ENCODE peak calls at places on chromosomes 2 and 18, in six cellular contexts. One of them, this sample, is unnamed.
A peak's percentile ranks its signal among the peaks of the same experiment; 100 is the strongest.

GRCh38 chr18:58781627-58782194 is 83.0 kb upstream of the ZNF532 start:
- DNase-seq in AG09309: peak; percentile 42
- DNase-seq in IMR-90: peak; percentile 76
- DNase-seq in fibroblast of pulmonary artery: peak; percentile 90
- DNase-seq in heart left ventricle: peak; percentile 76
- DNase-seq in colonic mucosa: peak; percentile 83
- DNase-seq in this sample: peak; percentile 84

GRCh38 chr18:77032121-77032758 is 100.3 kb downstream of the MBP start:
- DNase-seq in AG09309: no peak
- DNase-seq in IMR-90: no peak
- DNase-seq in fibroblast of pulmonary artery: no peak
- DNase-seq in heart left ventricle: no peak
- DNase-seq in colonic mucosa: no peak
- DNase-seq in this sample: no peak

GRCh38 chr2:20224716-20225293 is at the start of gene SDC1:
- DNase-seq in AG09309: peak; percentile 3
- DNase-seq in IMR-90: peak; percentile 45
- DNase-seq in fibroblast of pulmonary artery: peak; percentile 40
- DNase-seq in heart left ventricle: peak; percentile 70
- DNase-seq in colonic mucosa: peak; percentile 80
- DNase-seq in this sample: peak; percentile 39

GRCh38 chr18:77077836-77078456 is 54.6 kb downstream of the MBP start:
- DNase-seq in AG09309: no peak
- DNase-seq in IMR-90: peak; percentile 87
- DNase-seq in fibroblast of pulmonary artery: no peak
- DNase-seq in heart left ventricle: no peak
- DNase-seq in colonic mucosa: no peak
- DNase-seq in this sample: no peak

GRCh38 chr18:63264871-63265270 is 54.7 kb downstream of the BCL2 start:
- DNase-seq in AG09309: no peak
- DNase-seq in IMR-90: no peak
- DNase-seq in fibroblast of pulmonary artery: no peak
- DNase-seq in heart left ventricle: no peak
- DNase-seq in colonic mucosa: no peak
- DNase-seq in this sample: no peak

GRCh38 chr2:218444692-218445357 is 25.9 kb downstream of the VIL1 start:
- DNase-seq in AG09309: no peak
- DNase-seq in IMR-90: no peak
- DNase-seq in fibroblast of pulmonary artery: no peak
- DNase-seq in heart left ventricle: no peak
- DNase-seq in colonic mucosa: peak; percentile 80
- DNase-seq in this sample: no peak

GRCh38 chr2:43084699-43085091 is 141.7 kb downstream of the ZFP36L2 start:
- DNase-seq in AG09309: no peak
- DNase-seq in IMR-90: peak; percentile 73
- DNase-seq in fibroblast of pulmonary artery: peak; percentile 75
- DNase-seq in heart left ventricle: no peak
- DNase-seq in colonic mucosa: no peak
- DNase-seq in this sample: peak; percentile 90

GRCh38 chr2:216445489-216445888 is 33.2 kb downstream of the SMARCAL1 start:
- DNase-seq in AG09309: no peak
- DNase-seq in IMR-90: peak; percentile 7
- DNase-seq in fibroblast of pulmonary artery: no peak
- DNase-seq in heart left ventricle: no peak
- DNase-seq in colonic mucosa: no peak
- DNase-seq in this sample: no peak

GRCh38 chr2:227115761-227116160 is 48.2 kb downstream of the COL4A4 start:
- DNase-seq in AG09309: peak; percentile 58
- DNase-seq in IMR-90: peak; percentile 42
- DNase-seq in fibroblast of pulmonary artery: no peak
- DNase-seq in heart left ventricle: no peak
- DNase-seq in colonic mucosa: no peak
- DNase-seq in this sample: peak; percentile 27

GRCh38 chr18:61727241-61727640 is 165.6 kb downstream of the RNF152 start:
- DNase-seq in AG09309: no peak
- DNase-seq in IMR-90: peak; percentile 89
- DNase-seq in fibroblast of pulmonary artery: no peak
- DNase-seq in heart left ventricle: no peak
- DNase-seq in colonic mucosa: no peak
- DNase-seq in this sample: peak; percentile 42

GRCh38 chr18:12278765-12279682 is 24.9 kb downstream of the CIDEA start:
- DNase-seq in AG09309: peak; percentile 78
- DNase-seq in IMR-90: peak; percentile 98
- DNase-seq in fibroblast of pulmonary artery: peak; percentile 99
- DNase-seq in heart left ventricle: peak; percentile 88
- DNase-seq in colonic mucosa: peak; percentile 53
- DNase-seq in this sample: peak; percentile 95

GRCh38 chr2:160565099-160565498 is 71.5 kb upstream of the RBMS1 start:
- DNase-seq in AG09309: no peak
- DNase-seq in IMR-90: no peak
- DNase-seq in fibroblast of pulmonary artery: no peak
- DNase-seq in heart left ventricle: no peak
- DNase-seq in colonic mucosa: no peak
- DNase-seq in this sample: no peak

GRCh38 chr18:60865801-60866200 is 467.4 kb upstream of the CDH20 start:
- DNase-seq in AG09309: no peak
- DNase-seq in IMR-90: no peak
- DNase-seq in fibroblast of pulmonary artery: peak; percentile 2
- DNase-seq in heart left ventricle: no peak
- DNase-seq in colonic mucosa: no peak
- DNase-seq in this sample: peak; percentile 17

GRCh38 chr2:231693956-231694355 is 14.4 kb upstream of the PTMA start:
- DNase-seq in AG09309: no peak
- DNase-seq in IMR-90: no peak
- DNase-seq in fibroblast of pulmonary artery: no peak
- DNase-seq in heart left ventricle: peak; percentile 43
- DNase-seq in colonic mucosa: no peak
- DNase-seq in this sample: no peak
- H3K4me3 ChIP-seq in AG09309: no peak overlapping the region
- H3K4me3 ChIP-seq in IMR-90: no peak overlapping the region
- H3K4me3 ChIP-seq in fibroblast of pulmonary artery: no peak overlapping the region
- H3K4me3 ChIP-seq in heart left ventricle: no peak overlapping the region
- H3K4me3 ChIP-seq in colonic mucosa: no peak overlapping the region
- H3K4me3 ChIP-seq in this sample: no peak overlapping the region

DNA sequence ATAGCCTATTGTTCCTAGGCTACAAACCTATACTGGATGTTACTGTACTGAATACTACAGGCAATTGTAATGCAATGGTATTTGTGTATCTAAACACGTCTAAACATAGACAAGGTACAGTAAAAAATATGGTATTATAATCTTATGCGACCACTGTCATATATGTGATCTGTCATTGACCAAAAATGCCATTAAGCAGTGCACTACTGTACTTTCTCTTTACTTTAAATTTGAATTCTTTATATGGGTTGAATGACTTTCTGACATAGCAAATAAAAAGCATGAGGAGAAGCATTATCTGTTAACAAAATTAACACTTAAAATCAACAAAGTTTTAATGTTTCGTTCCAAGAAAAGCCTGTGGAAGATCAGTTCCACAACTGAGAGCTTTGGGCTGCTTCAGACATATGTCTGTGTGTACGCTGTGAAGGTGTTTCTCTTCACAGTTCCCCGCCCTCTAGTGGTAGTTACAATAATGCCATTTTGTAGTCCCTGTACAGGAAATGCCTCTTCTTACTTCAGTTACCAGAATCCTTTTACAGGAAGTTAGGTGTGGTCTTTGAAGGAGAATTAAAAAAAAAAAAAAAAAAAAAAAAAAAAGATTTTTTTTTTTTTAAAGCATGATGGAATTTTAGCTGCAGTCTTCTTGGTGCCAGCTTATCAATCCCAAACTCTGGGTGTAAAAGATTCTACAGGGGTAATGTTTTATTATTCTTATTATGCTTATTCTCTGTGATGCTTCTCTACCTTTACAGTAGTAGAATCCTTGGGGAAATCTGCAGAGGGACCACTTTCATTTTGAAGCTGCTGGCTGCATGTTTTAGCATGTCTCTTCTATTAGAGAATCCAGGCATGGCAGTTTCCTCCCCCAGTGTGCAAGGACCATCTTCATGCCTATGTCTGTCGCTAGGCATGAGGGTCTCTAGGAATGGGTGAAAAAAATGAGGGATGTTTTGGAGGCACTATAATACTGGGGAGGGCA is 54.5 kb downstream of the SCN2A start:
- DNase-seq in AG09309: peak; percentile 77
- DNase-seq in IMR-90: peak; percentile 87
- DNase-seq in fibroblast of pulmonary artery: peak; percentile 92
- DNase-seq in heart left ventricle: no peak
- DNase-seq in colonic mucosa: peak; percentile 54
- DNase-seq in this sample: peak; percentile 97
- TF ChIP-seq CTCF in AG09309: peak; percentile 79
- TF ChIP-seq CTCF in IMR-90: peak; percentile 82
- TF ChIP-seq CTCF in fibroblast of pulmonary artery: peak; percentile 81
- TF ChIP-seq CTCF in heart left ventricle: peak; percentile 68
- TF ChIP-seq CTCF in colonic mucosa: peak; percentile 79
- TF ChIP-seq CTCF in this sample: peak; percentile 82

GRCh38 chr2:176121377-176122111 is 975 bp upstream of the HOXD9 start:
- DNase-seq in AG09309: no peak
- DNase-seq in IMR-90: no peak
- DNase-seq in fibroblast of pulmonary artery: no peak
- DNase-seq in heart left ventricle: no peak
- DNase-seq in colonic mucosa: no peak
- DNase-seq in this sample: no peak
- H3K4me3 ChIP-seq in AG09309: no peak overlapping the region
- H3K4me3 ChIP-seq in IMR-90: no peak overlapping the region
- H3K4me3 ChIP-seq in fibroblast of pulmonary artery: no peak overlapping the region
- H3K4me3 ChIP-seq in heart left ventricle: no peak overlapping the region
- H3K4me3 ChIP-seq in colonic mucosa: no peak overlapping the region
- H3K4me3 ChIP-seq in this sample: no peak overlapping the region

DNA sequence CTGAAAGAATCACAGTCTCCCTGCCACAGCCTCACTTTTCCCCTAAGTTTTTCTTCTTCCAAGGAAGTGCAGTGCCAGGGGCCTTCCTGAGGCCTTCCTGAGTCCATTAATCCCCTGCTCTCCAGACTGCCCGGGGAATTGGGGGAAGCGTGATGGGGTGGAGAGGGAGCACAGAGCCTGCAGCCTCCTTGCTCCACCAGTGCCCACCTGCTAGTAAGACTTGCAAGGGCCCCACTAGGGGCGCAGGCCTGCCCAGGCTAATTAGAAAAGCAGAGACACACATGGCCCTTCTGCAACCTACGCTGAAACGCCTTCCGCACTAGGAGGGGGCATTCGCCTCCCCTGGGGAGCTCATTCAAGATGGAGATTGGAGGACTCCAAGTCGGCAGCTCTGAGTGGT is 110.6 kb downstream of the MRO start:
- DNase-seq in AG09309: no peak
- DNase-seq in IMR-90: no peak
- DNase-seq in fibroblast of pulmonary artery: no peak
- DNase-seq in heart left ventricle: no peak
- DNase-seq in colonic mucosa: no peak
- DNase-seq in this sample: no peak
- TF ChIP-seq CTCF in AG09309: no peak
- TF ChIP-seq CTCF in IMR-90: no peak
- TF ChIP-seq CTCF in fibroblast of pulmonary artery: no peak
- TF ChIP-seq CTCF in heart left ventricle: no peak
- TF ChIP-seq CTCF in colonic mucosa: no peak
- TF ChIP-seq CTCF in this sample: no peak

DNA sequence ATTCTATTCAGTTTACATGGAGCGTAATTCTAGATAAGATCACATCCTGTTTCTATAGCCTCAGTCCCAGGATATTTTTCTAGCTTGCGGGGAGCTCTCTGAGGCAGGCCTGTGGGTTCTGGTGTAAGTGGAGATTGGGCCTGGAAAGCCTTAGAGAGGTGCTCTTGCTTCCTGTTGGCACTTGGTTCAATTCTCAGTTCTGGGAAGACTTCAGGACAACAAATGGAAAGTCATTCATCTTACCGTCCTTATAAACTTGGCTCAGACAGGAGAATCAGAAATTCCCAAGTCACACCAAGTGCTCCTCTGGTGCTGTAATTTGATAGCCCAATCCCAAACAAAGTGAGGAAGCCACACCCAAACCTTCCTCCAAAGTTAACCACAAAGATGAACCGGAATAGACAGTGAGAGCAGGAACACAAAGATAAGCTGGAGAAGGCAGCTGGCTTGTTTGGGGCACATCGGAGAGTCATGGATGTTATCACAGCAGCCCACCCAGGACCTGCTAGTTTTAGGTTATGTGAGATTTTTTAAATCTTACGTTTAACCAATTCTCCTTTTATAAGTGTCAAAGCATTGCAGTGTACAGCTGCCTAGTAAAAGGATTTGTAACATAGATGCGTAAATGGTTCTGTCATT is 144.3 kb upstream of the MAP3K20 start:
- DNase-seq in AG09309: no peak
- DNase-seq in IMR-90: peak; percentile 75
- DNase-seq in fibroblast of pulmonary artery: peak; percentile 77
- DNase-seq in heart left ventricle: no peak
- DNase-seq in colonic mucosa: no peak
- DNase-seq in this sample: peak; percentile 83
- H3K4me3 ChIP-seq in AG09309: no peak overlapping the region
- H3K4me3 ChIP-seq in IMR-90: no peak overlapping the region
- H3K4me3 ChIP-seq in fibroblast of pulmonary artery: peak overlapping the region; percentile 8
- H3K4me3 ChIP-seq in heart left ventricle: peak overlapping the region; percentile 11
- H3K4me3 ChIP-seq in colonic mucosa: no peak overlapping the region
- H3K4me3 ChIP-seq in this sample: peak overlapping the region; percentile 20

GRCh38 chr2:12931211-12931844 is 214.6 kb downstream of the TRIB2 start:
- DNase-seq in AG09309: no peak
- DNase-seq in IMR-90: peak; percentile 63
- DNase-seq in fibroblast of pulmonary artery: peak; percentile 80
- DNase-seq in heart left ventricle: no peak
- DNase-seq in colonic mucosa: no peak
- DNase-seq in this sample: peak; percentile 79
- TF ChIP-seq CTCF in AG09309: peak; percentile 85
- TF ChIP-seq CTCF in IMR-90: peak; percentile 90
- TF ChIP-seq CTCF in fibroblast of pulmonary artery: peak; percentile 97
- TF ChIP-seq CTCF in heart left ventricle: peak; percentile 82
- TF ChIP-seq CTCF in colonic mucosa: peak; percentile 73
- TF ChIP-seq CTCF in this sample: peak; percentile 93

DNA sequence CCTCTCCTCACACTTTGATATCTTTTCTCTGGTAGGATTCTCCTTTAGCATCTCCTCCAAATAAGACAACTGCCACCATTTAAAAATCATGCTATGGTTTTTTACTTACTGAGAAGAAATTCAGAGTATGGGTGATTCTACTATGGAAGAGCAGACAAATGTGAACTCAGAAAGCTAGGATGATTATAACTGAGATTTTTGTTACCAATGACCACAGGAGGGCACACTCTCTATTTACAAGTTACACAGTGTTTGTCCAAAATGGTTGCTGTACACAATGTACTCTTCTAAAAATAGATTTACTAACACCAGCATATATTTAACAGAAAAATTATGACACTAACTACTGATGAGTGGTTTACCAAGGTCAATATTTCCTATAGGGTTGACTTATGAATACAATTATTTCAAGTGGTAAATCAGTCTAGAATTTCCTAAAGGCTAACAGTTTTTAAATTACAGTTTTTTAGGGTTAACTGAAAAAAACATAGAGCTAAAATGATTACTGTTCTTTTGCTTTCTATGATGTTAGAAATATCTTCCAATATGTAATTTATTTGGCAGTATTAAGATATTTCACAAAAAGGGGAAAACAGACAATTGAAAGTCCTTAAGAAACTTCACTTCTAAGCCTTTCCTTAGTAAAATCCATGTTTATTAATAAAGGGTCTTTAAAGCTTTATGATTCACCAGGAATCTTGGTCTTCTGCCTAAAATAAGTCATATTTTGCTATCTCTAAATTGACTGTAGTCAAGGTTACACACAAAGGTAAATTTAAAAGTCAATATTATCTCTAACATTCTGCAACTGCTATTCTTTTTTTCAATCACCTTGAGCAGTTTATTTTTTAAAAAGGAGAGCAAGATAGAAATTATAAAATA is 57.2 kb downstream of the MAP4K3 start:
- DNase-seq in AG09309: peak; percentile 34
- DNase-seq in IMR-90: peak; percentile 68
- DNase-seq in fibroblast of pulmonary artery: peak; percentile 84
- DNase-seq in heart left ventricle: no peak
- DNase-seq in colonic mucosa: no peak
- DNase-seq in this sample: peak; percentile 78
- H3K4me3 ChIP-seq in AG09309: no peak overlapping the region
- H3K4me3 ChIP-seq in IMR-90: no peak overlapping the region
- H3K4me3 ChIP-seq in fibroblast of pulmonary artery: no peak overlapping the region
- H3K4me3 ChIP-seq in heart left ventricle: no peak overlapping the region
- H3K4me3 ChIP-seq in colonic mucosa: no peak overlapping the region
- H3K4me3 ChIP-seq in this sample: no peak overlapping the region